ENCODE peak calls at places on chromosome 17, in ten cellular contexts. H is GM23248, C is mucosa of gallbladder, G is NB4, R is GM12864, Z is fibroblast of the conjunctiva, U is SK-MEL-5, O is GM19239, K is ACHN, Q is left ventricle myocardium superior. F is an unnamed sample.

GRCh38 chr17:13544292-13544691 is 57.4 kb downstream of the HS3ST3A1 start:
- DNase-seq in U (no peak), K (peak), Q (peak), R (no peak), H (peak), G (no peak), O (no peak), C (no peak), Z (peak), F (no peak)

GRCh38 chr17:47663997-47664941 is 14.6 kb downstream of the KPNB1 start:
- DNase-seq in Z (peak), R (no peak), C (peak), K (peak), Q (no peak), G (peak), O (no peak), U (peak), H (peak), F (peak)

GRCh38 chr17:79838541-79839274 is 532 bp downstream of the CBX4 start:
- DNase-seq in U (peak), Z (no peak), K (peak), H (peak), O (no peak), C (no peak), R (no peak), G (peak), Q (peak), F (peak)

GRCh38 chr17:31314788-31315105 is 893 bp upstream of the EVI2B start:
- DNase-seq in K (no peak), O (no peak), R (no peak), C (no peak), U (no peak), Q (no peak), G (peak), Z (no peak), H (no peak), F (no peak)

GRCh38 chr17:19301274-19301946 is 61.1 kb downstream of the B9D1 start:
- DNase-seq in Q (peak), G (no peak), R (no peak), O (no peak), C (no peak), U (no peak), K (no peak), H (no peak), Z (no peak), F (no peak)

GRCh38 chr17:45438931-45439610 is 6.4 kb upstream of the ARHGAP27 start:
- DNase-seq in H (no peak), Q (no peak), C (peak), R (no peak), U (no peak), G (no peak), O (no peak), K (no peak), Z (no peak), F (no peak)

GRCh38 chr17:67532326-67532871 is 155.3 kb downstream of the PITPNC1 start:
- DNase-seq in C (no peak), H (no peak), Q (no peak), R (no peak), U (no peak), G (no peak), O (no peak), K (no peak), Z (no peak), F (peak)

GRCh38 chr17:31397256-31397939 is 5.9 kb downstream of the RAB11FIP4 start:
- DNase-seq in R (no peak), H (no peak), G (no peak), C (no peak), Z (no peak), Q (no peak), K (no peak), O (no peak), U (no peak), F (no peak)

GRCh38 chr17:57533684-57534305 is 211.3 kb downstream of the CCDC182 start:
- DNase-seq in U (no peak), H (no peak), Q (no peak), C (no peak), O (no peak), R (no peak), Z (no peak), G (peak), K (no peak), F (no peak)

GRCh38 chr17:41617698-41618097 is 5.1 kb upstream of the KRT16 start:
- DNase-seq in C (no peak), K (no peak), Q (no peak), H (no peak), Z (no peak), G (no peak), U (no peak), O (no peak), R (no peak), F (no peak)

GRCh38 chr17:43546317-43547188 is at the start of gene ETV4:
- DNase-seq in G (peak), H (peak), R (peak), Z (peak), O (peak), Q (peak), C (peak), U (peak), K (peak), F (peak)

GRCh38 chr17:38605852-38606645 is at the start of gene SRCIN1:
- DNase-seq in C (no peak), R (no peak), U (peak), O (peak), Q (peak), K (peak), H (peak), G (peak), Z (no peak), F (peak)

GRCh38 chr17:77736207-77736600 is 222.3 kb upstream of the TNRC6C start:
- DNase-seq in U (no peak), O (no peak), G (no peak), Q (no peak), H (peak), C (no peak), R (no peak), K (no peak), Z (no peak), F (no peak)

GRCh38 chr17:19770985-19771710 is 23.1 kb upstream of the ALDH3A1 start:
- DNase-seq in H (no peak), K (no peak), Z (no peak), U (peak), G (no peak), O (no peak), R (no peak), C (no peak), Q (no peak), F (no peak)

GRCh38 chr17:80123791-80124190 is 22.4 kb downstream of the GAA start:
- DNase-seq in U (no peak), H (peak), K (no peak), Z (no peak), G (no peak), R (no peak), Q (no peak), O (no peak), C (peak), F (no peak)

GRCh38 chr17:66268247-66268927 is 34.0 kb upstream of the PRKCA start:
- DNase-seq in C (no peak), U (no peak), Q (no peak), R (no peak), Z (peak), H (peak), G (no peak), O (no peak), K (peak), F (no peak)

GRCh38 chr17:73482674-73483293 is 161.5 kb downstream of the SDK2 start:
- DNase-seq in K (no peak), R (no peak), C (no peak), Q (no peak), O (no peak), U (no peak), Z (no peak), H (no peak), G (no peak), F (no peak)

GRCh38 chr17:78839173-78839761 is 1.3 kb downstream of the USP36 start:
- DNase-seq in U (no peak), Z (no peak), R (no peak), K (peak), G (peak), Q (no peak), O (peak), C (no peak), H (peak), F (no peak)

GRCh38 chr17:13931752-13932477 is 137.4 kb upstream of the COX10 start:
- DNase-seq in G (peak), Z (peak), R (no peak), U (no peak), O (no peak), Q (peak), C (peak), K (no peak), H (peak), F (no peak)

GRCh38 chr17:55959756-55960155 is 193.5 kb upstream of the ANKFN1 start:
- DNase-seq in U (no peak), K (no peak), O (no peak), H (no peak), Z (no peak), C (no peak), G (peak), R (no peak), Q (no peak), F (no peak)